ENCODE peak calls at places on chromosomes 7 and 10, in eight cellular contexts. H, Z, O, I, V, M, D and P are unnamed samples.
A peak's percentile ranks its signal among the peaks of the same experiment; 100 is the strongest.

GRCh38 chr7:111825046-111825445 is 262.8 kb upstream of the IMMP2L start:
- DNase-seq in Z (peak; percentile 22), I (no peak), H (no peak), D (no peak), M (no peak), O (no peak), V (no peak), P (no peak)

GRCh38 chr7:103094102-103094501 is 19.2 kb downstream of the ARMC10 start:
- DNase-seq in Z (peak; percentile 17), V (no peak), H (no peak), I (no peak), M (peak; percentile 22), D (no peak), O (no peak), P (no peak)

GRCh38 chr10:100020161-100020882 is 10.6 kb upstream of the DNMBP start:
- DNase-seq in H (no peak), D (no peak), Z (no peak), V (no peak), M (no peak), O (no peak), I (no peak), P (no peak)

GRCh38 chr7:39644170-39644569 is 20.8 kb downstream of the RALA start:
- DNase-seq in H (peak; percentile 32), M (peak; percentile 82), D (no peak), I (no peak), V (no peak), Z (peak; percentile 72), O (no peak), P (no peak)

GRCh38 chr7:123641901-123642300 is 13.8 kb upstream of the LMOD2 start:
- DNase-seq in V (no peak), I (no peak), D (no peak), H (no peak), Z (no peak), M (no peak), O (no peak), P (no peak)

GRCh38 chr10:74900297-74900696 is 73.9 kb downstream of the KAT6B start:
- DNase-seq in Z (no peak), D (no peak), V (no peak), M (no peak), H (no peak), O (no peak), I (no peak), P (no peak)

GRCh38 chr7:65926588-65926987 is 53.7 kb downstream of the VKORC1L1 start:
- DNase-seq in I (no peak), O (no peak), Z (no peak), V (no peak), M (no peak), H (no peak), D (no peak), P (no peak)

GRCh38 chr10:110006358-110007170 is 1.2 kb upstream of the ADD3 start:
- DNase-seq in D (peak; percentile 89), H (peak; percentile 47), Z (peak; percentile 93), I (no peak), V (peak; percentile 84), O (peak; percentile 58), M (peak; percentile 93), P (peak; percentile 84)

GRCh38 chr7:126792501-126792900 is 460.2 kb downstream of the GRM8 start:
- DNase-seq in H (no peak), I (no peak), V (no peak), D (no peak), O (no peak), M (no peak), Z (no peak), P (no peak)

GRCh38 chr10:98403812-98404504 is 11.0 kb downstream of the PYROXD2 start:
- DNase-seq in M (peak; percentile 46), D (no peak), I (no peak), V (no peak), H (no peak), Z (peak; percentile 60), O (no peak), P (no peak)

GRCh38 chr10:96585726-96586418 is 940 bp downstream of the TM9SF3 start:
- DNase-seq in Z (peak; percentile 10), H (no peak), O (no peak), I (no peak), D (no peak), M (peak; percentile 21), V (no peak), P (no peak)

GRCh38 chr7:148697256-148697841 is 1.4 kb upstream of the CUL1 start:
- DNase-seq in Z (peak; percentile 79), H (no peak), O (no peak), V (peak; percentile 74), I (peak; percentile 8), M (peak; percentile 33), D (peak; percentile 42), P (no peak)

GRCh38 chr7:51318886-51319579 is 2.4 kb upstream of the COBL start:
- DNase-seq in V (peak; percentile 30), M (no peak), H (no peak), D (no peak), I (no peak), O (no peak), Z (no peak), P (no peak)

GRCh38 chr7:100890640-100891521 is 1.4 kb upstream of the UFSP1 start:
- DNase-seq in O (no peak), D (no peak), V (peak; percentile 66), M (no peak), Z (no peak), H (no peak), I (peak; percentile 35), P (no peak)

GRCh38 chr7:29319719-29320521 is 125.3 kb downstream of the CHN2 start:
- DNase-seq in O (peak; percentile 73), H (peak; percentile 70), I (no peak), V (no peak), Z (no peak), M (peak; percentile 11), D (no peak), P (no peak)

GRCh38 chr7:102305414-102306268 is 19.0 kb downstream of the SH2B2 start:
- DNase-seq in O (no peak), H (no peak), D (no peak), Z (no peak), V (no peak), I (no peak), M (no peak), P (no peak)

GRCh38 chr10:101693701-101694055 is 1.3 kb downstream of the FBXW4 start:
- DNase-seq in Z (peak; percentile 70), O (no peak), M (peak; percentile 64), D (no peak), I (peak; percentile 5), H (peak; percentile 30), V (no peak), P (no peak)

GRCh38 chr7:155896531-155897263 is 84.4 kb upstream of the SHH start:
- DNase-seq in Z (peak; percentile 2), D (no peak), I (no peak), M (no peak), O (no peak), V (no peak), H (no peak), P (no peak)

GRCh38 chr7:76430211-76430610 is 5.5 kb downstream of the ZP3 start:
- DNase-seq in O (peak; percentile 15), Z (no peak), D (no peak), I (no peak), H (no peak), V (peak; percentile 20), M (no peak), P (no peak)

GRCh38 chr7:43870316-43870715 is 999 bp upstream of the MRPS24 start:
- DNase-seq in I (no peak), Z (no peak), M (no peak), D (no peak), H (no peak), O (no peak), V (no peak), P (no peak)

GRCh38 chr7:43872401-43873165 is 3.3 kb upstream of the MRPS24 start:
- DNase-seq in I (peak; percentile 18), M (peak; percentile 90), D (peak; percentile 63), Z (peak; percentile 90), O (no peak), V (peak; percentile 81), H (peak; percentile 17), P (peak; percentile 83)

GRCh38 chr7:43871064-43871463 is 1.7 kb upstream of the MRPS24 start:
- DNase-seq in M (no peak), O (no peak), H (no peak), D (no peak), V (no peak), Z (no peak), I (no peak), P (no peak)

GRCh38 chr7:43876266-43876665 is 6.9 kb upstream of the MRPS24 start:
- DNase-seq in O (no peak), D (no peak), M (no peak), I (no peak), H (no peak), Z (no peak), V (no peak), P (no peak)

GRCh38 chr7:43873300-43873699 is 4.0 kb upstream of the MRPS24 start:
- DNase-seq in I (no peak), D (peak; percentile 73), V (peak; percentile 81), O (no peak), Z (peak; percentile 86), M (peak; percentile 87), H (no peak), P (no peak)
- H3K4me3 ChIP-seq in I (no peak overlapping the region), D (no peak overlapping the region), V (no peak overlapping the region), O (no peak overlapping the region), Z (no peak overlapping the region), M (no peak overlapping the region), H (no peak overlapping the region), P (no peak overlapping the region)

DNA sequence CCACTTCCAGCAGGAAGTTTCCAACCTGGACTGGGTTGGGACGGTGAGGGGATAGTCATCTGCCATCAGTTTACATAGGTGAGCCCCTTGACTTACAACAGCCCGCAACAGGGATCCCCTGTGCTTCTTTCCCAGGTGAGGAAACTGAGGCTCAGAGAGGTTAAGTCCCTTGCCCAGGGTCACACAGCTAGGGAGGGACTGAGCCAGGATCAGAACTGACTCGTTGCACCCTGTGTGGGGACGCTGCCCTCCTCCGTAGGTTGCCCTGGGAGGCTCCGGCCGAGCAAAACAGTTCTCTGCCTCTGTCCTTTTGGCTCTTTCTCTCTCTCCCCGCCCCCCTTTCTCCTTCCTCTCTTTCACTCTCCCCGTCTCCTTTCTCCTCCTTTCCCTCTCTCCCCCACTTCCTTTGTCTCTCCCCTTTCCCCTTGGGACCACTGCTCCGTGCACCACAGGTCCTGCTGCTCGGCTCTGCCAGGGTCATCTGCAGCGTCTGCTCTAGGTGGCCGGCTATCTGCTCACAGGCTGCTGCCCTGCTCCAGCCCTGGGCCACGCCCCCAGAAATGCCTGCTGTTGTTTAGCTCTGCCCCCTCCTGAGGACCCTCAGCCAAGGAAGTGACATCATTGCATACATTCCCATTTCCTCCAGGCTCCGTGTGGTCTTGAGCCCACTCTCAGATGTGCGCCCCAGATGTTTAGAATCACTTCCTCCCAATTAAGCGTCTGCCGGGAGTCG is 117.3 kb upstream of the PPIF start:
- DNase-seq in Z (no peak), I (no peak), H (peak; percentile 93), M (no peak), D (no peak), V (no peak), O (no peak), P (no peak)
- H3K4me3 ChIP-seq in Z (no peak overlapping the region), I (no peak overlapping the region), H (no peak overlapping the region), M (no peak overlapping the region), D (no peak overlapping the region), V (no peak overlapping the region), O (no peak overlapping the region), P (no peak overlapping the region)

GRCh38 chr10:60808031-60808430 is 29.8 kb downstream of the CDK1 start:
- DNase-seq in D (no peak), O (no peak), H (no peak), M (no peak), I (no peak), V (no peak), Z (no peak), P (no peak)
- H3K4me3 ChIP-seq in D (no peak overlapping the region), O (no peak overlapping the region), H (no peak overlapping the region), M (no peak overlapping the region), I (no peak overlapping the region), V (no peak overlapping the region), Z (no peak overlapping the region), P (no peak overlapping the region)

GRCh38 chr7:68311958-68312357 is 1286.3 kb upstream of the AUTS2 start:
- DNase-seq in H (no peak), V (no peak), I (no peak), Z (no peak), O (no peak), M (no peak), D (no peak), P (no peak)
- H3K4me3 ChIP-seq in H (no peak overlapping the region), V (no peak overlapping the region), I (no peak overlapping the region), Z (no peak overlapping the region), O (no peak overlapping the region), M (no peak overlapping the region), D (no peak overlapping the region), P (no peak overlapping the region)